ENCODE peak calls at places on chromosomes 6 and 20, in five cellular contexts. H, Y, K, P and V are unnamed samples.
A peak's percentile ranks its signal among the peaks of the same experiment; 100 is the strongest.

GRCh38 chr6:139550361-139550760 is 175.9 kb upstream of the CITED2 start:
- DNase-seq in H (no peak), Y (no peak), K (no peak), P (no peak), V (no peak)

GRCh38 chr6:37794825-37795224 is 24.7 kb upstream of the ZFAND3 start:
- DNase-seq in H (peak; percentile 28), Y (no peak), K (peak; percentile 64), P (peak; percentile 50), V (no peak)

GRCh38 chr6:30612213-30612612 is 4.8 kb downstream of the PPP1R10 start:
- DNase-seq in H (peak; percentile 23), Y (no peak), K (peak; percentile 57), P (peak; percentile 29), V (no peak)

GRCh38 chr6:74638467-74638866 is 567.4 kb downstream of the COL12A1 start:
- DNase-seq in H (no peak), Y (no peak), K (no peak), P (peak; percentile 6), V (no peak)

GRCh38 chr20:24118096-24118780 is 129.7 kb upstream of the GGTLC1 start:
- DNase-seq in H (no peak), Y (no peak), K (peak; percentile 15), P (no peak), V (no peak)

GRCh38 chr6:169545956-169546355 is 155.9 kb downstream of the WDR27 start:
- DNase-seq in H (peak; percentile 84), Y (no peak), K (peak; percentile 62), P (peak; percentile 87), V (no peak)

GRCh38 chr20:57523782-57524181 is 1.2 kb downstream of the CTCFL start:
- DNase-seq in H (no peak), Y (no peak), K (no peak), P (no peak), V (no peak)

GRCh38 chr6:84282566-84282965 is 55.1 kb upstream of the CEP162 start:
- DNase-seq in H (peak; percentile 79), Y (no peak), K (peak; percentile 1), P (peak; percentile 86), V (no peak)

GRCh38 chr6:27757307-27757706 is 154.9 kb downstream of the OR2B2 start:
- DNase-seq in H (no peak), Y (no peak), K (no peak), P (no peak), V (no peak)

GRCh38 chr6:141969201-141969600 is 163.5 kb upstream of the GJE1 start:
- DNase-seq in H (peak; percentile 10), Y (no peak), K (no peak), P (peak; percentile 24), V (peak; percentile 50)

GRCh38 chr6:13485303-13485702 is 2.1 kb downstream of the GFOD1 start:
- DNase-seq in H (no peak), Y (no peak), K (no peak), P (no peak), V (no peak)
- H3K27ac ChIP-seq in H (no peak overlapping the region), Y (no peak overlapping the region), K (no peak overlapping the region), P (peak overlapping the region; percentile 63), V (peak overlapping the region; percentile 92)

GRCh38 chr6:16045238-16045637 is 83.6 kb upstream of the MYLIP start:
- DNase-seq in H (no peak), Y (no peak), K (no peak), P (no peak), V (no peak)
- TF ChIP-seq CTCF in H (no peak), Y (no peak), K (no peak), P (no peak), V (no peak)

DNA sequence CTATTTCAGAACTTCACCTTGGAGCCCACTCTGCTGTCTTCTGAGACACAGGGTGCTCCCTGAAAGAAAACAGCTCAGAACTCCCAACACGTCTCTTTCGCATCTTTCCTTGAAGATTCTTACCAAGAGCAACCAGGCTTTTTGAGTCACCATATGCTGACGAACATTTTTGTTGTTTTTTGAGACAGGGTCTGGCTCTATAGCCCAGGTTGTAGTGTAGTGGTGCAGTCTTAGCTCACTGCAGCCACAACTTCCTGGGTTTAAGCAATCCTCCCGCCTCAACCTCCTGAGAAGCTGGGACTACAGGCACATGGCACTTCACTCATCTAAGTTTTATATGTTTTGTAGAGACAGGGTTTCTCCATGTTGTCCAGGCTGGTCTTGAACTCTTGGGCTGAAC is 68.5 kb downstream of the TRMT11 start:
- DNase-seq in H (no peak), Y (no peak), K (no peak), P (no peak), V (no peak)
- H3K27ac ChIP-seq in H (no peak overlapping the region), Y (no peak overlapping the region), K (no peak overlapping the region), P (no peak overlapping the region), V (no peak overlapping the region)

GRCh38 chr20:2671977-2672376 is 8.0 kb upstream of the IDH3B start:
- DNase-seq in H (no peak), Y (no peak), K (no peak), P (no peak), V (no peak)
- TF ChIP-seq CTCF in H (no peak), Y (no peak), K (peak; percentile 12), P (peak; percentile 4), V (no peak)